ENCODE peak calls at places on chromosomes 12 and 14, in ten cellular contexts. M, O, D, Z, X, H, J, P, I and A are unnamed samples.

GRCh38 chr14:100620437-100621100 is 33.4 kb upstream of the BEGAIN start:
- DNase-seq in I (no peak), X (no peak), J (no peak), P (peak), O (no peak), D (no peak), Z (no peak), H (no peak), M (no peak), A (no peak)

GRCh38 chr12:132175496-132176357 is 31.5 kb downstream of the NOC4L start:
- DNase-seq in P (no peak), H (no peak), O (no peak), I (no peak), X (no peak), D (no peak), Z (no peak), J (no peak), M (no peak), A (no peak)

GRCh38 chr12:117060236-117060926 is 38.8 kb downstream of the TESC start:
- DNase-seq in O (no peak), Z (no peak), D (no peak), J (no peak), I (no peak), H (no peak), P (no peak), M (no peak), X (no peak), A (no peak)

GRCh38 chr12:19630536-19630935 is 191.2 kb downstream of the AEBP2 start:
- DNase-seq in H (no peak), P (no peak), J (no peak), I (no peak), Z (no peak), O (no peak), M (no peak), D (no peak), X (no peak), A (no peak)

GRCh38 chr12:57087689-57088441 is 1.0 kb upstream of the NAB2 start:
- DNase-seq in H (no peak), O (peak), M (peak), P (peak), D (no peak), Z (peak), X (no peak), I (peak), J (peak), A (peak)

GRCh38 chr12:48051681-48052080 is 47.4 kb upstream of the COL2A1 start:
- DNase-seq in H (no peak), D (no peak), X (no peak), M (no peak), I (no peak), Z (no peak), J (no peak), O (no peak), P (no peak), A (no peak)

GRCh38 chr14:24427537-24428508 is 1.6 kb downstream of the CBLN3 start:
- DNase-seq in X (no peak), I (no peak), D (no peak), M (no peak), Z (no peak), H (no peak), P (no peak), O (no peak), J (no peak), A (no peak)

GRCh38 chr12:126156806-126157574 is 1091.8 kb downstream of the AACS start:
- DNase-seq in H (no peak), D (no peak), P (no peak), X (no peak), I (no peak), J (no peak), O (no peak), M (no peak), Z (no peak), A (no peak)